ENCODE peak calls at places on chromosomes 5 and 9, in six cellular contexts. E is HTR-8/SVneo, S is body of pancreas, Z is bronchial epithelial cell, N is left lobe of liver, P is SW 1271. C is an unnamed sample.
A peak's percentile ranks its signal among the peaks of the same experiment; 100 is the strongest.

GRCh38 chr5:65391591-65391990 is 90.1 kb downstream of the ADAMTS6 start:
- DNase-seq in E (no peak), S (no peak), Z (no peak), N (no peak), P (no peak), C (no peak)

GRCh38 chr5:172282277-172283019 is 1.1 kb downstream of the UBTD2 start:
- DNase-seq in E (no peak), S (no peak), Z (peak; percentile 74), N (no peak), P (no peak), C (no peak)

GRCh38 chr9:97985058-97985861 is 2.1 kb downstream of the ANP32B start:
- DNase-seq in E (peak; percentile 20), S (no peak), Z (peak; percentile 18), N (no peak), P (peak; percentile 19), C (no peak)

GRCh38 chr5:33401482-33402390 is 39.0 kb upstream of the TARS1 start:
- DNase-seq in E (peak; percentile 49), S (no peak), Z (peak; percentile 79), N (no peak), P (peak; percentile 13), C (no peak)

GRCh38 chr9:127612993-127613954 is 1.2 kb downstream of the STXBP1 start:
- DNase-seq in E (peak; percentile 53), S (peak; percentile 53), Z (peak; percentile 69), N (peak; percentile 58), P (peak; percentile 37), C (peak; percentile 86)

GRCh38 chr9:127200106-127200862 is 64.3 kb upstream of the GARNL3 start:
- DNase-seq in E (no peak), S (no peak), Z (no peak), N (no peak), P (no peak), C (no peak)

GRCh38 chr5:93723005-93723404 is 18.4 kb downstream of the POU5F2 start:
- DNase-seq in E (no peak), S (no peak), Z (peak; percentile 33), N (no peak), P (no peak), C (no peak)

GRCh38 chr9:74824654-74825053 is 63.1 kb downstream of the TRPM6 start:
- DNase-seq in E (peak; percentile 5), S (no peak), Z (peak; percentile 36), N (no peak), P (no peak), C (no peak)

GRCh38 chr9:113310538-113310937 is 7.4 kb upstream of the RNF183 start:
- DNase-seq in E (no peak), S (no peak), Z (no peak), N (no peak), P (no peak), C (no peak)

GRCh38 chr9:14092344-14092743 is 221.6 kb downstream of the NFIB start:
- DNase-seq in E (no peak), S (no peak), Z (no peak), N (no peak), P (no peak), C (no peak)

GRCh38 chr9:90024823-90025222 is 420.0 kb downstream of the GADD45G start:
- DNase-seq in E (no peak), S (no peak), Z (no peak), N (no peak), P (no peak), C (no peak)

GRCh38 chr5:167311340-167311739 is 980.1 kb upstream of the WWC1 start:
- DNase-seq in E (no peak), S (no peak), Z (no peak), N (no peak), P (no peak), C (no peak)

GRCh38 chr9:72203205-72203803 is 54.1 kb downstream of the GDA start:
- DNase-seq in E (peak; percentile 42), S (peak; percentile 26), Z (peak; percentile 54), N (no peak), P (no peak), C (no peak)

GRCh38 chr9:119412399-119412798 is 43.2 kb upstream of the BRINP1 start:
- DNase-seq in E (no peak), S (no peak), Z (no peak), N (no peak), P (no peak), C (no peak)

GRCh38 chr5:3400659-3401058 is 195.0 kb upstream of the IRX1 start:
- DNase-seq in E (no peak), S (no peak), Z (no peak), N (no peak), P (no peak), C (no peak)

GRCh38 chr5:150783422-150783928 is 4.9 kb downstream of the SMIM3 start:
- DNase-seq in E (no peak), S (peak; percentile 64), Z (peak; percentile 82), N (no peak), P (no peak), C (no peak)

GRCh38 chr5:36363101-36363500 is 61.4 kb upstream of the RANBP3L start:
- DNase-seq in E (no peak), S (no peak), Z (peak; percentile 86), N (no peak), P (peak; percentile 29), C (no peak)

C was measured in osteocyte.